ENCODE peak calls at places on chromosomes 12 and 14, in nine cellular contexts. T is H7; Z is neuronal stem cell; Q is astrocyte of the spinal cord; L is stimulated activated naive CD4-positive, alpha-beta T cell; S is K562; K is activated naive CD4-positive, alpha-beta T cell treated with anti-CD3 and anti-CD28 coated beads for 36 hours; V is HS-5; X is NCI-H1092 treated with DMSO at 0.1 percent for 48 hours. N is an unnamed sample.

GRCh38 chr12:56387152-56387551 is 24.5 kb upstream of the APOF start:
- DNase-seq in T (no peak), Z (no peak), Q (peak), L (no peak), S (peak), K (no peak), V (no peak), X (no peak), N (no peak)

GRCh38 chr14:73757876-73758391 is 43.8 kb upstream of the PNMA1 start:
- DNase-seq in T (peak), Z (no peak), Q (no peak), L (no peak), S (no peak), K (no peak), V (no peak), X (no peak), N (no peak)

GRCh38 chr14:22289570-22289969 is 299.5 kb downstream of the DAD1 start:
- DNase-seq in T (no peak), Z (no peak), Q (no peak), L (no peak), S (no peak), K (no peak), V (no peak), X (no peak), N (no peak)

GRCh38 chr12:94616217-94616729 is 34.1 kb downstream of the TMCC3 start:
- DNase-seq in T (peak), Z (no peak), Q (no peak), L (no peak), S (peak), K (no peak), V (no peak), X (no peak), N (no peak)

GRCh38 chr12:2358986-2359658 is 306.3 kb downstream of the CACNA1C start:
- DNase-seq in T (no peak), Z (no peak), Q (peak), L (no peak), S (no peak), K (peak), V (no peak), X (no peak), N (no peak)

GRCh38 chr12:80559766-80560165 is 115.7 kb downstream of the PTPRQ start:
- DNase-seq in T (no peak), Z (no peak), Q (no peak), L (no peak), S (no peak), K (no peak), V (no peak), X (no peak), N (no peak)

GRCh38 chr12:118494776-118495175 is 118.4 kb downstream of the SUDS3 start:
- DNase-seq in T (no peak), Z (no peak), Q (no peak), L (no peak), S (no peak), K (no peak), V (no peak), X (no peak), N (no peak)

GRCh38 chr14:39841088-39841487 is 408.9 kb upstream of the FBXO33 start:
- DNase-seq in T (no peak), Z (no peak), Q (peak), L (no peak), S (no peak), K (no peak), V (peak), X (no peak), N (no peak)

GRCh38 chr12:25436206-25436912 is 116.7 kb downstream of the LMNTD1 start:
- DNase-seq in T (peak), Z (peak), Q (peak), L (peak), S (peak), K (peak), V (peak), X (peak), N (peak)